ENCODE peak calls at places on chromosomes 16 and 17, in four cellular contexts. One of them, this sample, is unnamed.
A peak's percentile ranks its signal among the peaks of the same experiment; 100 is the strongest.

GRCh38 chr17:60534613-60535157 is 8.6 kb upstream of the APPBP2 start:
- DNase-seq in fibroblast of lung: no peak
- DNase-seq in Calu3: peak; percentile 1
- DNase-seq in A549: no peak
- DNase-seq in this sample: no peak

GRCh38 chr17:66364508-66365203 is 62.2 kb downstream of the PRKCA start:
- DNase-seq in fibroblast of lung: no peak
- DNase-seq in Calu3: no peak
- DNase-seq in A549: no peak
- DNase-seq in this sample: no peak

GRCh38 chr17:32266389-32267269 is 997 bp downstream of the RHBDL3 start:
- DNase-seq in fibroblast of lung: no peak
- DNase-seq in Calu3: peak; percentile 8
- DNase-seq in A549: no peak
- DNase-seq in this sample: no peak

GRCh38 chr17:6104956-6105355 is 34.8 kb downstream of the WSCD1 start:
- DNase-seq in fibroblast of lung: no peak
- DNase-seq in Calu3: no peak
- DNase-seq in A549: no peak
- DNase-seq in this sample: no peak

GRCh38 chr16:65660390-65660789 is 538.5 kb upstream of the CDH11 start:
- DNase-seq in fibroblast of lung: no peak
- DNase-seq in Calu3: no peak
- DNase-seq in A549: no peak
- DNase-seq in this sample: peak; percentile 84

GRCh38 chr17:8122923-8123694 is 797 bp downstream of the HES7 start:
- DNase-seq in fibroblast of lung: peak; percentile 39
- DNase-seq in Calu3: no peak
- DNase-seq in A549: peak; percentile 52
- DNase-seq in this sample: no peak

GRCh38 chr17:18987230-18987610 is 17.3 kb downstream of the FAM83G start:
- DNase-seq in fibroblast of lung: no peak
- DNase-seq in Calu3: no peak
- DNase-seq in A549: no peak
- DNase-seq in this sample: no peak

GRCh38 chr16:53881371-53881770 is 177.4 kb downstream of the FTO start:
- DNase-seq in fibroblast of lung: peak; percentile 87
- DNase-seq in Calu3: no peak
- DNase-seq in A549: peak; percentile 74
- DNase-seq in this sample: peak; percentile 90

GRCh38 chr17:44599298-44600175 is 42.3 kb downstream of the FZD2 start:
- DNase-seq in fibroblast of lung: peak; percentile 100
- DNase-seq in Calu3: peak; percentile 60
- DNase-seq in A549: peak; percentile 93
- DNase-seq in this sample: peak; percentile 99

GRCh38 chr16:89744813-89745212 is 23.5 kb downstream of the ZNF276 start:
- DNase-seq in fibroblast of lung: no peak
- DNase-seq in Calu3: no peak
- DNase-seq in A549: no peak
- DNase-seq in this sample: no peak

GRCh38 chr16:67663877-67664222 is 2.7 kb downstream of the ENKD1 start:
- DNase-seq in fibroblast of lung: no peak
- DNase-seq in Calu3: no peak
- DNase-seq in A549: no peak
- DNase-seq in this sample: no peak
- TF ChIP-seq CTCF in fibroblast of lung: no peak
- TF ChIP-seq CTCF in Calu3: no peak
- TF ChIP-seq CTCF in A549: no peak
- TF ChIP-seq CTCF in this sample: no peak

GRCh38 chr16:1810106-1810505 is 16.5 kb downstream of the HAGH start:
- DNase-seq in fibroblast of lung: no peak
- DNase-seq in Calu3: no peak
- DNase-seq in A549: no peak
- DNase-seq in this sample: no peak

GRCh38 chr16:1815461-1815860 is 11.2 kb downstream of the HAGH start:
- DNase-seq in fibroblast of lung: no peak
- DNase-seq in Calu3: no peak
- DNase-seq in A549: no peak
- DNase-seq in this sample: no peak

GRCh38 chr16:1810536-1810935 is 16.1 kb downstream of the HAGH start:
- DNase-seq in fibroblast of lung: no peak
- DNase-seq in Calu3: no peak
- DNase-seq in A549: no peak
- DNase-seq in this sample: no peak

GRCh38 chr16:1809281-1809801 is 15.8 kb upstream of the IGFALS start:
- DNase-seq in fibroblast of lung: no peak
- DNase-seq in Calu3: no peak
- DNase-seq in A549: peak; percentile 50
- DNase-seq in this sample: no peak

GRCh38 chr16:1812732-1813163 is 13.9 kb downstream of the HAGH start:
- DNase-seq in fibroblast of lung: peak; percentile 89
- DNase-seq in Calu3: peak; percentile 61
- DNase-seq in A549: peak; percentile 80
- DNase-seq in this sample: peak; percentile 73
- TF ChIP-seq CTCF in fibroblast of lung: peak; percentile 75
- TF ChIP-seq CTCF in Calu3: peak; percentile 56
- TF ChIP-seq CTCF in A549: peak; percentile 62
- TF ChIP-seq CTCF in this sample: peak; percentile 51

GRCh38 chr17:29713626-29714025 is 90.9 kb upstream of the CORO6 start:
- DNase-seq in fibroblast of lung: no peak
- DNase-seq in Calu3: no peak
- DNase-seq in A549: no peak
- DNase-seq in this sample: no peak

GRCh38 chr17:29710891-29711418 is 88.2 kb upstream of the CORO6 start:
- DNase-seq in fibroblast of lung: peak; percentile 42
- DNase-seq in Calu3: no peak
- DNase-seq in A549: peak; percentile 53
- DNase-seq in this sample: peak; percentile 84

GRCh38 chr17:29712677-29713076 is 90.0 kb upstream of the CORO6 start:
- DNase-seq in fibroblast of lung: no peak
- DNase-seq in Calu3: no peak
- DNase-seq in A549: no peak
- DNase-seq in this sample: no peak

GRCh38 chr17:29709861-29710849 is 87.4 kb upstream of the CORO6 start:
- DNase-seq in fibroblast of lung: peak; percentile 86
- DNase-seq in Calu3: no peak
- DNase-seq in A549: no peak
- DNase-seq in this sample: peak; percentile 59

GRCh38 chr17:29711588-29712385 is 89.1 kb upstream of the CORO6 start:
- DNase-seq in fibroblast of lung: no peak
- DNase-seq in Calu3: no peak
- DNase-seq in A549: no peak
- DNase-seq in this sample: no peak
- TF ChIP-seq CTCF in fibroblast of lung: no peak
- TF ChIP-seq CTCF in Calu3: no peak
- TF ChIP-seq CTCF in A549: no peak
- TF ChIP-seq CTCF in this sample: no peak

GRCh38 chr16:84048306-84048705 is 5.7 kb upstream of the SLC38A8 start:
- DNase-seq in fibroblast of lung: no peak
- DNase-seq in Calu3: peak; percentile 55
- DNase-seq in A549: peak; percentile 22
- DNase-seq in this sample: no peak
- TF ChIP-seq CTCF in fibroblast of lung: no peak
- TF ChIP-seq CTCF in Calu3: no peak
- TF ChIP-seq CTCF in A549: no peak
- TF ChIP-seq CTCF in this sample: no peak

GRCh38 chr17:4417129-4417667 is 16.5 kb upstream of the SPNS3 start:
- DNase-seq in fibroblast of lung: no peak
- DNase-seq in Calu3: no peak
- DNase-seq in A549: no peak
- DNase-seq in this sample: no peak

GRCh38 chr17:4426499-4427208 is 7.1 kb upstream of the SPNS3 start:
- DNase-seq in fibroblast of lung: no peak
- DNase-seq in Calu3: peak; percentile 29
- DNase-seq in A549: no peak
- DNase-seq in this sample: no peak

DNA sequence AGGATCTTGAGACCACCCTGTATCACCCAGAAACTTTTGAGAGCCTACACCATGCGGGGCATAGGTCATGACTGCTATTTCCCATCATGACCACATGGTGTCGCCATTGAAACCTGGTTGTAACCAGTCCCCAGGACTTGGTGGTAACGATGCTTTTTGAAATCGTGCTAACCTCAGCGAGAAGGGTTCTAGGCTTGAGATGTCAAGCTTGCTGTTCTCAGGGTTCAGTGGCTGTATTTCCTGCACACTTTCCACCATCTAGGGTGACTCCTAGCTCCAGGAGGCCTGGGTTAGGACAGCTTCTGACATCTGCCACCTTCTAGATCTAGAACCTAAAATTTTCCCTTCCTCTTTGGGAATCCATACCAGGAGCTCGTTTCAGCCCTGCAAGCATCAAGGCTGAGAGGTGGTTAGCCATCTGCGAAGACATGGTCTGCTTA is 13.0 kb upstream of the SPNS3 start:
- DNase-seq in fibroblast of lung: peak; percentile 81
- DNase-seq in Calu3: peak; percentile 61
- DNase-seq in A549: peak; percentile 85
- DNase-seq in this sample: peak; percentile 78
- TF ChIP-seq CTCF in fibroblast of lung: peak; percentile 89
- TF ChIP-seq CTCF in Calu3: no peak
- TF ChIP-seq CTCF in A549: peak; percentile 90
- TF ChIP-seq CTCF in this sample: peak; percentile 93

DNA sequence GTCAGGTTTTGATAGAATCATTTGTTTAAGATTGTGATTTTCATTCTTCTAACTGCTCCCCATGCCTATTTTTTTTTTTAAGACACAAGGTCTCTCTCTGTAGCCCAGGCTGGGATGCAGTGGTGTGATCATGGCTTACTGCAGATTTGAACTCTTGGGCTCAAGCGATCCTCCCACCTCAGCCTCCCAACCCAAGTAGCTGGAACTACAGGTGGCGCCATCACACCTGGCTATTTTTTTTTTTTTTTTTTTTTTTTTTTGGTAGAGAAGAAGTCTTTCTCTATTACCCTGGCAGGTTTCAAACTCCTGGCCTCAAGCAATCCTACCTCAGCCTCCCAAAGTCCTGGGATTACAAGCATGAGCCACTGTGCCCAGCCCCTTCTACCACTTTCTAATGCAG is 223.3 kb downstream of the CBLN1 start:
- DNase-seq in fibroblast of lung: no peak
- DNase-seq in Calu3: no peak
- DNase-seq in A549: no peak
- DNase-seq in this sample: no peak
- TF ChIP-seq CTCF in fibroblast of lung: no peak
- TF ChIP-seq CTCF in Calu3: no peak
- TF ChIP-seq CTCF in A549: no peak
- TF ChIP-seq CTCF in this sample: no peak